ENCODE peak calls at places on chromosomes 7 and 10, in six cellular contexts. M is cardiac muscle cell, Q is psoas muscle, E is PC-3, Y is neural progenitor cell, T is heart right ventricle. F is an unnamed sample.

GRCh38 chr7:26279405-26279804 is 12.3 kb upstream of the SNX10 start:
- DNase-seq in M (no peak), Q (no peak), E (peak; percentile 17), Y (no peak), T (no peak), F (no peak)

GRCh38 chr10:19168584-19168983 is 120.0 kb downstream of the MALRD1 start:
- DNase-seq in M (peak; percentile 15), Q (no peak), E (no peak), Y (peak; percentile 64), T (no peak), F (no peak)

GRCh38 chr7:96183163-96183562 is 138.7 kb downstream of the SLC25A13 start:
- DNase-seq in M (no peak), Q (no peak), E (no peak), Y (no peak), T (no peak), F (no peak)

GRCh38 chr10:27197980-27198645 is 42.5 kb downstream of the ACBD5 start:
- DNase-seq in M (no peak), Q (no peak), E (no peak), Y (no peak), T (peak; percentile 16), F (no peak)

GRCh38 chr7:477626-478220 is 41.9 kb downstream of the PDGFA start:
- DNase-seq in M (no peak), Q (no peak), E (peak; percentile 57), Y (no peak), T (no peak), F (no peak)

GRCh38 chr10:26946103-26946907 is 85.5 kb upstream of the ABI1 start:
- DNase-seq in M (no peak), Q (no peak), E (peak; percentile 42), Y (no peak), T (no peak), F (no peak)

GRCh38 chr10:11663763-11664555 is 52.5 kb upstream of the USP6NL start:
- DNase-seq in M (no peak), Q (no peak), E (no peak), Y (no peak), T (no peak), F (no peak)

GRCh38 chr10:2650328-2650727 is 417.0 kb upstream of the PFKP start:
- DNase-seq in M (no peak), Q (no peak), E (no peak), Y (no peak), T (no peak), F (no peak)

GRCh38 chr7:134939136-134939535 is 47.2 kb upstream of the AGBL3 start:
- DNase-seq in M (no peak), Q (no peak), E (no peak), Y (no peak), T (no peak), F (no peak)

GRCh38 chr7:123939784-123940183 is 14.7 kb downstream of the SPAM1 start:
- DNase-seq in M (no peak), Q (no peak), E (no peak), Y (no peak), T (no peak), F (no peak)

GRCh38 chr10:13016413-13016812 is 14.9 kb upstream of the CCDC3 start:
- DNase-seq in M (no peak), Q (no peak), E (no peak), Y (no peak), T (no peak), F (no peak)

GRCh38 chr10:121774813-121775212 is 153.0 kb downstream of the ATE1 start:
- DNase-seq in M (no peak), Q (no peak), E (no peak), Y (no peak), T (no peak), F (no peak)

GRCh38 chr7:151439855-151440798 is at the start of gene CRYGN:
- DNase-seq in M (peak; percentile 45), Q (no peak), E (no peak), Y (peak; percentile 83), T (no peak), F (no peak)

GRCh38 chr7:63008366-63008765 is 990.3 kb upstream of the ZNF722 start:
- DNase-seq in M (no peak), Q (no peak), E (no peak), Y (no peak), T (no peak), F (no peak)

GRCh38 chr7:47303695-47304453 is 278.0 kb downstream of the TNS3 start:
- DNase-seq in M (no peak), Q (no peak), E (no peak), Y (no peak), T (no peak), F (no peak)

GRCh38 chr7:107614425-107614824 is 34.4 kb downstream of the BCAP29 start:
- DNase-seq in M (no peak), Q (no peak), E (peak; percentile 83), Y (no peak), T (no peak), F (no peak)

GRCh38 chr7:42694894-42695553 is 216.8 kb downstream of the C7orf25 start:
- DNase-seq in M (no peak), Q (no peak), E (peak; percentile 26), Y (no peak), T (no peak), F (no peak)

GRCh38 chr7:101410743-101411476 is 48.2 kb downstream of the COL26A1 start:
- DNase-seq in M (peak; percentile 73), Q (no peak), E (peak; percentile 13), Y (peak; percentile 92), T (peak; percentile 28), F (no peak)

GRCh38 chr10:72588266-72588665 is 37.6 kb downstream of the MICU1 start:
- DNase-seq in M (no peak), Q (no peak), E (no peak), Y (no peak), T (no peak), F (no peak)
- H3K27ac ChIP-seq in M (no peak overlapping the region), Q (no peak overlapping the region), E (no peak overlapping the region), Y (no peak overlapping the region), T (no peak overlapping the region), F (no peak overlapping the region)

GRCh38 chr7:15674586-15674985 is 11.9 kb downstream of the MEOX2 start:
- DNase-seq in M (no peak), Q (no peak), E (no peak), Y (no peak), T (no peak), F (no peak)
- H3K27ac ChIP-seq in M (no peak overlapping the region), Q (no peak overlapping the region), E (no peak overlapping the region), Y (no peak overlapping the region), T (no peak overlapping the region), F (no peak overlapping the region)

DNA sequence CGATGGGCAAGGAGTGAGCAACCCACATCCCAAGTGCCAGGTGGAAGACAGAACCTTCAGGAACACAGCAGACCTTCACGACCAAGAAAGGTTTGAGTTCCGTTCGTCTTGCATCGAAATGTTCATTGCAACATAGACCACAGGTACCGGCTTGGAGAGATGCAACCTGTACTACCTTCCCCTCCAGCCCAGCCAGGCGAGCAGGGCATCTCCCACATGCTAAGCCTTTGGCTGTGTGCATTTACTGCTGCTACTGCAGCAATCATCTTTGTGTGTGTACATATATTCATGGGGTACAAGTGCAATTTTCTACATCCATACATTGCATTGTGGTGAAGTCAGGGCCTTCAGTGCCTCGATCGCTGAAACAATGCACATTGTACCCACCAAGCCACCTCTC is 58.8 kb downstream of the CTBP2 start:
- DNase-seq in M (no peak), Q (no peak), E (no peak), Y (no peak), T (no peak), F (no peak)
- H3K27ac ChIP-seq in M (no peak overlapping the region), Q (no peak overlapping the region), E (no peak overlapping the region), Y (no peak overlapping the region), T (no peak overlapping the region), F (no peak overlapping the region)

DNA sequence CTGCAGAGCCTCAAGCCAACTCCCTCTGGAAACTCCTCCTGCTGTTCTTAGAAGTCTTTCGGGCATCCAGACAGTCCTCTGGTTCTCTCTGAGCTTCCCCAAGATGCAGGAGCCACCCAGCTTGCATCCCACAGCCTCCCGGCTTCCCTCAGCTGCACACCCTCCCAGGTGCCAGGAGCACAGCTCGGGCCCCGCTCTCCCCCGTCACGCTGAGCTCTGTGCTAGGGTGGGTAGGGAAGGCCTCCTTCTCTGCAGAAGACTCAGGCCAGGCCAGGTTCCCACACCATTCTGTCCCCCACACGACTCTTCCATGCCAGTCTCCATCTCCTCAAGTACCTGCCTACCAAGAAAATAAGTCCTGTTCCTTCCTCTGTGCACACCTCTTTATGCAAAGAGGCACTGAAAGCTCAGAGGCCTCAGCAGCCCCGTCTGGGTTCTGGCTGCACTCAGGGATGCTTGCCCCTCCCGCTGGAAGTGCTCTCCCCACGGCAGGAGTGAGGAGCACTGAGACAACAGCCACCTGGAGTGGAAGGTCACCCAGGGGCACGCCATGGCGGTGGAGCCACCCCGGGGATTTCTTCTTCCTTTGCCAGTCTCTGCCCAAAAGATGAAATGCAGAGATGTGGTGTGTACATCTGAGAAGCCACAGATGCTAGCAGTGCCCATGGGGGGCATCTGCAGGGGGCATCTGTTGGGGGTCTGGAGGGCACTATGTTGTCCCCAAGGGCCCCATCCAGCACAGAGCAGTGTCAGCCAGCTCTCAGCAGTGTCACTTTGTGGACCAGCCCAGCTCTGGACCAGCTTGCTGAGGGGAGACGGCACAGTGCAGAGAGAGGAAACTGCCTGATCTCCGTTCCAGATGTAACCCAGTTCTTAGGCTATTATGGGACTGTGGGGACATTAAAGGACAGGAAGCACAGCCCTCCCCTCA is 536.9 kb downstream of the PTPRN2 start:
- DNase-seq in M (no peak), Q (no peak), E (no peak), Y (no peak), T (no peak), F (no peak)
- H3K27ac ChIP-seq in M (no peak overlapping the region), Q (no peak overlapping the region), E (no peak overlapping the region), Y (peak overlapping the region; percentile 44), T (no peak overlapping the region), F (no peak overlapping the region)

DNA sequence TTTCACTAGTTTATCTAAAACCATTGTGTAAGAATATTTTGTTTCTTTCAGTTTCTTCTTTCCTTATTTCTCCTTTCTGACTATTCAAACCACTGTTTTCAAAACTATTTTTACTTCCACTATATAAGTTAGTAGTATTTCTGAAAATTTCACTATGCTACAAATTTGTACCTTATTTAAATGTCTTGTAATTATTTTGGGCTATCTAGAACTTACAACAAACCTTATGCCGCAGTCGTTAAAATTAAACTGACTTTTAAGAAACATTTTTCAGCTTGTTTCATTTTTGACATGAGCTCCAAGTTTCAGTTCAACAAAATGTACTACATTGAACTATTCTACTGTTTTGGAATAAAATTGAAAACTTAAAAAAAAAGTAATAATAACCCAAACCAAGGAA is 1.8 kb downstream of the TFEC start:
- DNase-seq in M (no peak), Q (no peak), E (no peak), Y (no peak), T (no peak), F (no peak)
- H3K27ac ChIP-seq in M (no peak overlapping the region), Q (no peak overlapping the region), E (no peak overlapping the region), Y (no peak overlapping the region), T (no peak overlapping the region), F (no peak overlapping the region)